ENCODE peak calls at places on chromosomes 12 and 14, in five cellular contexts. C is dorsolateral prefrontal cortex; D is CD4-positive, alpha-beta T cell; O is hepatocyte; M is endothelial cell of umbilical vein. R is an unnamed sample.
A peak's percentile ranks its signal among the peaks of the same experiment; 100 is the strongest.

GRCh38 chr14:61262082-61262481 is 19.1 kb downstream of the TMEM30B start:
- DNase-seq in C (no peak), O (no peak), D (no peak), M (no peak), R (no peak)

GRCh38 chr12:102107970-102108369 is 11.9 kb downstream of the NUP37 start:
- DNase-seq in C (no peak), M (no peak), O (no peak), D (no peak), R (no peak)

GRCh38 chr12:112942572-112942971 is 4.3 kb downstream of the OAS3 start:
- DNase-seq in D (no peak), C (no peak), O (no peak), M (no peak), R (no peak)

GRCh38 chr12:22415342-22416309 is 81.1 kb upstream of the ST8SIA1 start:
- DNase-seq in C (no peak), D (no peak), O (no peak), M (no peak), R (no peak)

GRCh38 chr14:32408018-32408417 is 78.9 kb downstream of the AKAP6 start:
- DNase-seq in M (no peak), O (peak; percentile 27), D (no peak), C (peak; percentile 76), R (no peak)

GRCh38 chr12:95611676-95612309 is 60.5 kb upstream of the USP44 start:
- DNase-seq in O (peak; percentile 59), C (no peak), M (peak; percentile 77), D (no peak), R (no peak)

GRCh38 chr12:12010277-12011031 is 60.3 kb upstream of the BCL2L14 start:
- DNase-seq in D (peak; percentile 39), M (no peak), O (no peak), C (peak; percentile 52), R (peak; percentile 24)

GRCh38 chr14:106511411-106512198 is 985.2 kb downstream of the TMEM121 start:
- DNase-seq in C (no peak), O (no peak), M (no peak), D (no peak), R (no peak)

GRCh38 chr12:55972045-55972843 is 1.6 kb upstream of the RAB5B start:
- DNase-seq in D (no peak), C (no peak), O (peak; percentile 50), M (no peak), R (no peak)

GRCh38 chr12:71536279-71536938 is 96.8 kb downstream of the LGR5 start:
- DNase-seq in D (no peak), C (no peak), M (no peak), O (no peak), R (no peak)

GRCh38 chr12:101671157-101671791 is 26.2 kb upstream of the CHPT1 start:
- DNase-seq in C (no peak), M (no peak), D (peak; percentile 5), O (no peak), R (no peak)

GRCh38 chr14:60732840-60733483 is 1.6 kb upstream of the MNAT1 start:
- DNase-seq in D (no peak), M (no peak), C (no peak), O (no peak), R (no peak)

GRCh38 chr14:99440278-99440677 is 40.4 kb downstream of the SETD3 start:
- DNase-seq in D (no peak), O (no peak), M (no peak), C (no peak), R (no peak)

GRCh38 chr14:99435327-99435726 is 45.3 kb downstream of the SETD3 start:
- DNase-seq in M (no peak), D (no peak), C (no peak), O (no peak), R (no peak)

GRCh38 chr14:99432491-99432890 is 48.2 kb downstream of the SETD3 start:
- DNase-seq in O (no peak), M (no peak), D (no peak), C (no peak), R (no peak)

GRCh38 chr14:99437706-99438105 is 43.0 kb downstream of the SETD3 start:
- DNase-seq in C (no peak), D (no peak), O (no peak), M (no peak), R (no peak)

DNA sequence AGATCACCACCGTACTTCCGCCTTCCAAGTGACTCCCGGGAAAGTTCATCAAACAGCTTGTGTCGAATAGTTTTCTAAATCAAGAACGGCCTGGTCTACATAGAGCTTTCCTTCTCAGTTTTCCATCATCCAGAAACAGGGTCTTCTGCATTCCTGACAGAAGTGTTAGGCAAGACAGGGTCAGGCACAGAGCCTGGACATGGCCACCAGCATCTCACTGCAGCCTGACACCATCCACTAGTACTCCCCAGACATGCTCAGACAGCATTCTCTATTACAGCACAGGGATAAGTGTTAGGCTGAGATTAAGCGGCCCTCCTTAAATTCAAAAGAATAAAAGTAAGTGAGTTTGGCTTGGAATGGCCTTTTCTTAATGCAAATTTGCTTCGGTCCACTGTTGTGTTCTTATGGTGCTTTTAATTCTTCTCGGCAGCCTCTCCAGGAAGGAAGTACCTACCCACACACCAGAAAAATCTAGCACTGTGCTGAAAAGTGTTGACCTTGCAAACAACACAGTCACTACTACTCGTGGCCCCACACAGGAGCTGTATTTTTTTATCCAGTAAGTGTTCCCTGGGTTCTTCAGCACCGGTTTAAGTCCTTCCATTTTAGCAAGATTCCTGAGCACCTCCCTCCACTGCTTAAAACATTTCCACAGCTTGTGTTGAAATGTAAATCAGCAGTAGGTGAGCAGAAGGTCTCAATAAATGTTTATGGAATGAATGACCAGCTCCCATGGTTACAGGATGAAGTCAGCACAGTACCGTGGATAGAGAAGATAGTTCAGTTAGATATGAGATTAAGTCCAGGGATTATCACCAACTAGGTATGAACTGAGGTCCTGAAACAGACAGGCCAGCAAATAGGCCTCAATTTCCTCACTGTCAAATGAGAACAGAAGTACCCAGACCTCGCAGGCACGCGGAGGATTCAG is 44.1 kb downstream of the SETD3 start:
- DNase-seq in O (no peak), M (peak; percentile 58), C (no peak), D (no peak), R (no peak)
- H3K27ac ChIP-seq in O (peak overlapping the region; percentile 29), M (peak overlapping the region; percentile 10), C (peak overlapping the region; percentile 7), D (no peak overlapping the region), R (no peak overlapping the region)

DNA sequence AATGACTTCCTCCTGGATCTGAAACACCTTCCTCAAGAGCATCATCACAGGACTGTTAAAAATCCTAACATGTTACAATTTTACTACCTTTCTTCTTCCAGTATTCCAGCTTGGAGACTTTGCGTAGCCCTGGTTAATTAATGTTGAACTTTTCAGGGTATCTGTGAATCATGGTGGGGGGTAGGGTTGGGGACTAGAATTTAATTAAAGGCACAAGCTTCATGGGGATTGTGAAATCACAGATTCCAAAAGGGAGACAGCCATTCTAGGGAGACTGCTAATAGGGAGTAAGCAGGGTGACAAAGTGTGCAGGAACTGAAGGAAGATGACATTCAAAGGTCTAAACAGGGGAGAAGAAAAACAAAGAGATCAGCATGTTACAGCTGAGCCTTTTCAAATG is 581.9 kb downstream of the DIO2 start:
- DNase-seq in M (no peak), D (no peak), O (no peak), C (no peak), R (no peak)
- H3K27ac ChIP-seq in M (no peak overlapping the region), D (no peak overlapping the region), O (no peak overlapping the region), C (no peak overlapping the region), R (no peak overlapping the region)

DNA sequence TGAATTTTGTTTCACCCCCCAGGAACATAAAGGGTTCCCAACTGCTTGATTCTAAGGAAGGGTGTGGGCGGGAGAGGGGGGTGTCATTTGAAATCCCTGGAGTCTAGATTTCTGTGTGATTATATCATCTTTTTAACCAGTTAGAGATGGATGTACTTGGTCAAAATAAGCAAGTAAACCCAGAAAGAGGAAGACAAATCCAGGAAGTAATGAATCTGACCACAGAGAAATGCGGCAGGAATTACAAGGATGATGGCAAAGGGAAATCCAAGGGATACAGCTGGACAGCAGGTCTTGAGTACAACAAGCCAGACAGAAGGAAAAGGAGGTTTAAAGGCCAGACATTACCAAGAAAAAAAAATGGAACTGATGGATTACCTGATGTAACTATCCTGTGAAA is 38.9 kb downstream of the DMAC2L start:
- DNase-seq in D (no peak), C (no peak), O (no peak), M (peak; percentile 59), R (no peak)
- H3K27ac ChIP-seq in D (no peak overlapping the region), C (peak overlapping the region; percentile 47), O (no peak overlapping the region), M (peak overlapping the region; percentile 24), R (no peak overlapping the region)

GRCh38 chr14:26926585-26926984 is 328.8 kb upstream of the NOVA1 start:
- DNase-seq in D (no peak), M (no peak), C (no peak), O (no peak), R (no peak)

GRCh38 chr14:26930576-26930975 is 332.7 kb upstream of the NOVA1 start:
- DNase-seq in M (no peak), O (no peak), C (no peak), D (no peak), R (no peak)

GRCh38 chr14:26925876-26926584 is 328.2 kb upstream of the NOVA1 start:
- DNase-seq in C (no peak), D (no peak), M (no peak), O (no peak), R (no peak)
- H3K27ac ChIP-seq in C (peak overlapping the region; percentile 78), D (no peak overlapping the region), M (no peak overlapping the region), O (no peak overlapping the region), R (no peak overlapping the region)

DNA sequence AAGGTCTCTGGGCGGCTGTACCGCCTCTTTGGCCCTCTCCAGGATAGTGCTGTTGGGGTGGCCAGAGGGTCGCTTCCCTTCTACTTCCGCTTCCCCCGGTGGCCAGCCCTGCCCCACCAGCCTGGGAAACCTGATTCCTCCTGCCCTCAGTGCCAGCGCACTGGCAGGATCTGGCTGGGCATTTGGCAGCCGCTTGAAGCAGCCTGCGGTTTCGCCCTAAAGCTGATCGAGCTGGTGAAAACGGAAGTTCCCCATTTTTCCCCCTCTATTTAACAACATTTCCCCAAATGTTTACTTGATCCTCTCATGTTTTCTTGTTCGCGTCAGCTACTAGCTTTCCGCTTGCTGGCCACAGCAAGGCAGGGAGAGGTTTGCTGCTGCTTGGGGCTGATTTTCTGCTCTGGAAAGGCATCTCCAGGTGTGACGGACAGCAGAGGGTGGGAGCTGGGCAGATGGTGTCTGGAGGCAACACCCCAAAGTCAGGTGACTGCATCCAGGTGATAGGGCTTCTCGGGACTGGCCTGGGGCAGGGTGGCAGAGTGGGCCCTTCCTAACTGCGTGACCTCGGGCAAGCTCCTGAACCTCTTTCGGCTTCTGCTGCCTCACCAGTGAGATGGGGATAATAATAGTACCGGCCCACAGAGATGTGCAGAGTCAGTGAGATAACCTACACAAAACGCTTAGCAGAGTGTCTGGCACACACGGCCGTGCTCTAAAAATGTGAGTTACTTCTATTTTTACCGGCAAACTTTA is 53.0 kb downstream of the TSPAN9 start:
- DNase-seq in M (peak; percentile 28), C (no peak), D (no peak), O (no peak), R (no peak)
- H3K27ac ChIP-seq in M (no peak overlapping the region), C (no peak overlapping the region), D (no peak overlapping the region), O (no peak overlapping the region), R (no peak overlapping the region)

GRCh38 chr12:65364021-65364420 is 85.5 kb downstream of the MSRB3 start:
- DNase-seq in D (no peak), C (no peak), M (no peak), O (no peak), R (no peak)
- H3K27ac ChIP-seq in D (no peak overlapping the region), C (no peak overlapping the region), M (no peak overlapping the region), O (no peak overlapping the region), R (no peak overlapping the region)

GRCh38 chr12:119671070-119671469 is 3.1 kb downstream of the PRKAB1 start:
- DNase-seq in C (no peak), O (no peak), D (no peak), M (no peak), R (no peak)
- H3K27ac ChIP-seq in C (peak overlapping the region; percentile 80), O (peak overlapping the region; percentile 94), D (no peak overlapping the region), M (no peak overlapping the region), R (peak overlapping the region; percentile 94)

GRCh38 chr12:57606016-57606311 is 1.3 kb downstream of the DTX3 start:
- DNase-seq in D (no peak), M (no peak), C (no peak), O (no peak), R (no peak)
- H3K27ac ChIP-seq in D (no peak overlapping the region), M (no peak overlapping the region), C (peak overlapping the region; percentile 98), O (no peak overlapping the region), R (peak overlapping the region; percentile 89)

GRCh38 chr12:76020731-76021672 is 10.6 kb downstream of the PHLDA1 start:
- DNase-seq in C (no peak), D (peak; percentile 48), M (peak; percentile 94), O (peak; percentile 58), R (no peak)
- H3K27ac ChIP-seq in C (no peak overlapping the region), D (peak overlapping the region; percentile 58), M (peak overlapping the region; percentile 82), O (peak overlapping the region; percentile 72), R (peak overlapping the region; percentile 69)

R was measured in esophagus squamous epithelium.